ENCODE peak calls at places on chromosomes 1 and 21, in five cellular contexts. G is CD4-positive, alpha-beta memory T cell; Y is caudate nucleus; C is mammary epithelial cell; A is GM12878. W is an unnamed sample.

GRCh38 chr21:45511007-45511406 is 31.2 kb downstream of the SLC19A1 start:
- DNase-seq in A (no peak), C (no peak), Y (no peak), G (no peak), W (no peak)

GRCh38 chr1:28955930-28956552 is 41.7 kb downstream of the EPB41 start:
- DNase-seq in A (no peak), G (no peak), Y (no peak), C (peak), W (no peak)

GRCh38 chr1:205593532-205593931 is 38.3 kb downstream of the ELK4 start:
- DNase-seq in G (peak), A (peak), Y (no peak), C (no peak), W (peak)

GRCh38 chr1:93591833-93592635 is 89.6 kb downstream of the BCAR3 start:
- DNase-seq in G (no peak), A (peak), C (no peak), Y (no peak), W (no peak)

GRCh38 chr1:3321559-3322439 is 132.7 kb upstream of the ARHGEF16 start:
- DNase-seq in Y (no peak), A (no peak), C (no peak), G (no peak), W (no peak)

GRCh38 chr1:192225713-192226112 is 67.5 kb downstream of the RGS18 start:
- DNase-seq in C (peak), G (no peak), A (no peak), Y (no peak), W (no peak)

GRCh38 chr21:45264919-45265515 is 22.7 kb downstream of the POFUT2 start:
- DNase-seq in Y (no peak), C (no peak), G (no peak), A (no peak), W (no peak)

GRCh38 chr1:222622765-222623164 is 4.9 kb downstream of the MIA3 start:
- DNase-seq in C (no peak), A (no peak), Y (no peak), G (no peak), W (no peak)

GRCh38 chr1:78114034-78114956 is 68.5 kb downstream of the GIPC2 start:
- DNase-seq in G (peak), Y (no peak), A (peak), C (peak), W (peak)

GRCh38 chr1:25343872-25344271 is 5.7 kb downstream of the TMEM50A start:
- DNase-seq in A (no peak), C (peak), Y (no peak), G (no peak), W (no peak)

GRCh38 chr1:181383695-181384094 is 99.6 kb upstream of the CACNA1E start:
- DNase-seq in C (peak), Y (no peak), G (no peak), A (no peak), W (no peak)

GRCh38 chr1:22139066-22139594 is 3.8 kb downstream of the WNT4 start:
- DNase-seq in C (no peak), A (no peak), Y (no peak), G (no peak), W (no peak)

GRCh38 chr1:115322631-115323030 is 15.4 kb downstream of the NGF start:
- DNase-seq in A (no peak), Y (no peak), C (no peak), G (no peak), W (no peak)

GRCh38 chr21:45489480-45489982 is 52.7 kb downstream of the SLC19A1 start:
- DNase-seq in G (no peak), Y (no peak), A (no peak), C (no peak), W (no peak)

GRCh38 chr1:217078010-217078704 is 354.9 kb upstream of the ESRRG start:
- DNase-seq in C (peak), G (no peak), Y (no peak), A (no peak), W (no peak)

GRCh38 chr1:244322791-244323521 is 128.8 kb downstream of the ADSS2 start:
- DNase-seq in A (no peak), G (peak), C (peak), Y (no peak), W (peak)

GRCh38 chr1:207218512-207219352 is 102.7 kb upstream of the CD55 start:
- DNase-seq in C (peak), G (no peak), Y (no peak), A (no peak), W (no peak)

GRCh38 chr1:169330927-169331326 is 36.7 kb downstream of the NME7 start:
- DNase-seq in A (no peak), C (no peak), Y (no peak), G (no peak), W (no peak)

GRCh38 chr21:41707231-41707988 is 59.4 kb downstream of the RIPK4 start:
- DNase-seq in Y (no peak), C (peak), A (no peak), G (no peak), W (no peak)
- H3K27ac ChIP-seq in Y (no peak), C (peak), A (no peak), G (no peak), W (no peak)

DNA sequence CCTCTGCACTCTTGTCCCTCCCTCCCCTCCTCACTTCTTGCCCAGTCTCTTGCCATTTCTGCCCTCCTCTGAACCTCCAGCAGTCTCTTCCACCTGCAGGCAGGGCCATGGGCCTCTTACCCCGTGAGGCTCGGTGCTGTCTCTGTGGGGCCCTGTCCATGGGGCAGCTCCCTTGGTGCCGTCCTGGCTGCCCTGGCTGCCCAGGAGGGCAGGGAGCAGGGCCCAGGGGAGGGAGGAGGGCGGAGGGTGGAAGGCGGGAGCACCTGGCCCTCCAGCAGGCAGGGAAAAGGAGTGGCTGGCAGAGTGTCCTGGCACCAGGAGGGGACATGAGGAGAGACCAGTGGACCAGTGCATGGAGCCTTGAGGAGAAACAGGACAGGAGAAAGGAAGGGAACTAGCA is at the start of gene RORC:
- DNase-seq in A (no peak), C (no peak), Y (no peak), G (no peak), W (no peak)
- H3K27ac ChIP-seq in A (no peak), C (no peak), Y (peak), G (peak), W (peak)

GRCh38 chr1:5504364-5504740 is 487.9 kb downstream of the NPHP4 start:
- DNase-seq in Y (no peak), A (no peak), G (no peak), C (no peak), W (no peak)
- H3K27ac ChIP-seq in Y (no peak), A (no peak), G (no peak), C (no peak), W (no peak)

DNA sequence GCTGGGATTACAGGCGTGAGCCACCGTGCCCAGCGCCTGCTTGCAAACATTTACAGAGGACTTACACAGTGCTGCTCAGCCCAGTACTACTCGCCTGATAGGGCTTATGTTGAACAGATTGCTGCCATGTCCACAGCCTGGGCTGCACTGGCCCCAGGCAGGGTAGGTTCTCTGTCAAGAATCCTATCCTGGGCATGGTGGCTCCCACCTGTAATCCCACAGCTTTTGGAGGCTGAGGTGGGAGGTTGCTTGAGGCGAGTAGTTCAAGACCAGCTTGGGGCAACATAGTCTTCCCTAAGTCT is 15.1 kb downstream of the TXNIP start:
- DNase-seq in C (no peak), A (no peak), Y (no peak), G (no peak), W (no peak)
- H3K27ac ChIP-seq in C (no peak), A (peak), Y (no peak), G (peak), W (peak)

W was measured in CD4-positive, CD25-positive, alpha-beta regulatory T cell.